ENCODE peak calls at places on chromosomes 5 and 9, in eight cellular contexts. U is A673, R is GM23338, I is adrenal gland, H is fibroblast of lung, E is cardiac muscle cell, Y is ascending aorta, D is tibial nerve. O is an unnamed sample.
A peak's percentile ranks its signal among the peaks of the same experiment; 100 is the strongest.

GRCh38 chr9:35658144-35658893 is at the start of gene CCDC107:
- DNase-seq in U (peak; percentile 86), R (peak; percentile 79), I (peak; percentile 84), H (peak; percentile 88), E (peak; percentile 90), Y (no peak), D (peak; percentile 65), O (peak; percentile 66)

GRCh38 chr5:55517804-55518203 is 17.0 kb downstream of the PLPP1 start:
- DNase-seq in U (no peak), R (no peak), I (no peak), H (no peak), E (peak; percentile 42), Y (no peak), D (no peak), O (no peak)

GRCh38 chr5:124194282-124194681 is 552.2 kb downstream of the ZNF608 start:
- DNase-seq in U (no peak), R (no peak), I (no peak), H (no peak), E (no peak), Y (no peak), D (no peak), O (no peak)

GRCh38 chr9:69120380-69121154 is 53.5 kb upstream of the TJP2 start:
- DNase-seq in U (no peak), R (peak; percentile 97), I (peak; percentile 25), H (peak; percentile 21), E (peak; percentile 24), Y (no peak), D (no peak), O (peak; percentile 56)

GRCh38 chr9:114691046-114691955 is 9.3 kb upstream of the TEX48 start:
- DNase-seq in U (peak; percentile 32), R (no peak), I (no peak), H (peak; percentile 75), E (peak; percentile 70), Y (no peak), D (no peak), O (no peak)

GRCh38 chr9:121840838-121841760 is 189.7 kb downstream of the DAB2IP start:
- DNase-seq in U (no peak), R (no peak), I (no peak), H (no peak), E (no peak), Y (no peak), D (no peak), O (no peak)

GRCh38 chr9:22010881-22011625 is 1.9 kb upstream of the CDKN2B start:
- DNase-seq in U (no peak), R (peak; percentile 87), I (no peak), H (peak; percentile 55), E (peak; percentile 68), Y (no peak), D (no peak), O (no peak)

GRCh38 chr5:176712546-176713297 is 65.4 kb downstream of the TSPAN17 start:
- DNase-seq in U (no peak), R (no peak), I (no peak), H (no peak), E (no peak), Y (no peak), D (no peak), O (no peak)

GRCh38 chr5:96844476-96844990 is 31.8 kb upstream of the ERAP2 start:
- DNase-seq in U (no peak), R (no peak), I (no peak), H (no peak), E (no peak), Y (no peak), D (no peak), O (no peak)

DNA sequence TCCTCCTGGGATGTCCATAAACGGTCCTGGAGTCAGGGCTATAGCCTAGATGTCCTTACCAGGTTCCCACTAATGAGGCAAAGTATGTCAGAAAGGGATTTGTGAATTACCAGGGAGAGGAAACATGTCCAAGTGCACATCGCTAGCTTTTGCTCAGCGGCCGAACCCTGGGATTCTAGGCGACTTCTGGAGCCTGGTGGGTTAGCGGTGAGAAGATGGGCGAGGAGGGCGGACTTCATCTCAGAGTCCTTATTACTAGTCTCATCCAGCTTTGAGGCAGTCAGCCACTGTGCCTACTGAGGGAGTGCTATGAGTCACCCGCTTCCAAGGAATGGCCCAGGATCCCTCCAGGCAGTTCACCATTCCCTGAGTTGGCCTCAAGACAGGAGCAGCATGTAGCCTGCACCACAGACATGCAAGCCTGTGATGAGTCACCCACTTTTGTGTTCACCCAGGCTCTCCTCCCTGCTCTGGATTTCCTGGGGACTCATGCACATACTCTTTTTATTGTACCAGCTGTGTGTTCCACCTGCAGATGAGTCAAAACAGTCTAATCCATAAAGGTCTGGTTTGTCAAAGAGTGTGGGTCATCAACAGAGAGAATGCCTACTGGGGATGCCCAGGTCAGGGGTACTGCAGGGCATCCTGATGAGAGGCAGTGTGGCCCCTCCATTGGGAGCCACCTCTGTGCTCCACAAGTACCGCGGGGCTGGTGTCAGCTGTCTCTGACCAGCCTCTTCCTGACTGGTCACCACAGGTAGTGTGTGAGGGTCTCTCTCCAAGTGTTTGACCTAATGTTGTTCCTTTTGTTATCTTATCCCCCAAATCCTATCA is 20.2 kb downstream of the SLC22A5 start:
- DNase-seq in U (peak; percentile 72), R (no peak), I (no peak), H (peak; percentile 98), E (peak; percentile 97), Y (peak; percentile 65), D (no peak), O (no peak)
- H3K4me1 ChIP-seq in U (no peaks in the 10 kb centered on the region), R (peaks cover 11% of the 10 kb centered on the region), I (peaks cover 23% of the 10 kb centered on the region), H (peaks cover 36% of the 10 kb centered on the region), E (peaks cover 32% of the 10 kb centered on the region), Y (peaks cover 48% of the 10 kb centered on the region), D (peaks cover 29% of the 10 kb centered on the region), O (peaks cover 9% of the 10 kb centered on the region)

GRCh38 chr5:150491876-150492275 is 16.1 kb upstream of the NDST1 start:
- DNase-seq in U (no peak), R (no peak), I (no peak), H (no peak), E (no peak), Y (no peak), D (no peak), O (no peak)
- H3K4me1 ChIP-seq in U (peaks cover 40% of the 10 kb centered on the region), R (peaks cover 58% of the 10 kb centered on the region), I (peaks cover 56% of the 10 kb centered on the region), H (peaks cover 56% of the 10 kb centered on the region), E (peaks cover 48% of the 10 kb centered on the region), Y (peaks cover 72% of the 10 kb centered on the region), D (peaks cover 68% of the 10 kb centered on the region), O (peaks cover 17% of the 10 kb centered on the region)

GRCh38 chr5:141420855-141421488 is at the start of gene PCDHGA11:
- DNase-seq in U (peak; percentile 85), R (peak; percentile 90), I (no peak), H (peak; percentile 75), E (peak; percentile 73), Y (no peak), D (no peak), O (no peak)
- H3K4me1 ChIP-seq in U (no peaks in the 10 kb centered on the region), R (no peaks in the 10 kb centered on the region), I (no peaks in the 10 kb centered on the region), H (no peaks in the 10 kb centered on the region), E (no peaks in the 10 kb centered on the region), Y (no peaks in the 10 kb centered on the region), D (no peaks in the 10 kb centered on the region), O (no peaks in the 10 kb centered on the region)

GRCh38 chr5:135993894-135994514 is 34.8 kb upstream of the TGFBI start:
- DNase-seq in U (peak; percentile 84), R (no peak), I (no peak), H (peak; percentile 78), E (peak; percentile 72), Y (no peak), D (no peak), O (no peak)

GRCh38 chr5:135997936-135998335 is 30.9 kb upstream of the TGFBI start:
- DNase-seq in U (no peak), R (peak; percentile 65), I (no peak), H (no peak), E (no peak), Y (no peak), D (no peak), O (no peak)

GRCh38 chr5:135998889-135999288 is 29.9 kb upstream of the TGFBI start:
- DNase-seq in U (no peak), R (no peak), I (no peak), H (no peak), E (no peak), Y (no peak), D (no peak), O (no peak)

GRCh38 chr5:135995979-135996378 is 32.8 kb upstream of the TGFBI start:
- DNase-seq in U (no peak), R (no peak), I (no peak), H (no peak), E (no peak), Y (no peak), D (no peak), O (no peak)

DNA sequence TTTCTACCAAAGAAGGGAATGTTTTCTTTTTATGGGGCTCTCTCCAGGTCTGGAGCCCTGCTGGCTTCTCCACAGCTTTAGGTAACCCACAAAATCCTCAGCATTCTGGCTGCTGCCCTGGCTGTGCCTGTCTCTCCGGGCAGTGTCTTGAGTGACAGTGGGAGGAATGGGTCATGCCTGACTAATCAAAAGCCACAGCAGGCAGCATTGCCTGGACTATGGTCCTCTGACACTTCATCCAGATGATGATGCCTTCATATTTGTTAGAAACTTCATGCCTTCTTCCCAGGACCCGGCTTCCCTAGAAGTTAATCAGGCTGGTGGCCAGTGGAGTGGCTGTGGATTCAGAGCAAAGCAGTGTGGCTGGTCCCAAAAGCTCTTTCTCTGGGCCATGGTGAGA is 32.2 kb upstream of the TGFBI start:
- DNase-seq in U (no peak), R (no peak), I (no peak), H (no peak), E (no peak), Y (no peak), D (no peak), O (no peak)
- H3K4me1 ChIP-seq in U (peaks cover 33% of the 10 kb centered on the region), R (no peaks in the 10 kb centered on the region), I (no peaks in the 10 kb centered on the region), H (peaks cover 33% of the 10 kb centered on the region), E (no peaks in the 10 kb centered on the region), Y (peaks cover 10% of the 10 kb centered on the region), D (peaks cover 12% of the 10 kb centered on the region), O (no peaks in the 10 kb centered on the region)

O was measured in NT2/D1.